ENCODE peak calls at places on chromosomes 5 and 9, in eight cellular contexts. I, P, M, C, R, B, G and V are unnamed samples.

GRCh38 chr5:28505121-28505520 is 1466.7 kb upstream of the CDH9 start:
- DNase-seq in I (no peak), P (no peak), M (no peak), C (no peak), R (no peak), B (no peak), G (no peak), V (no peak)

GRCh38 chr5:110851357-110851756 is 112.5 kb downstream of the SLC25A46 start:
- DNase-seq in I (no peak), P (no peak), M (no peak), C (no peak), R (no peak), B (no peak), G (no peak), V (no peak)

GRCh38 chr5:77211691-77212047 is 1.2 kb downstream of the PDE8B start:
- DNase-seq in I (no peak), P (no peak), M (no peak), C (no peak), R (no peak), B (no peak), G (no peak), V (no peak)

GRCh38 chr9:33092634-33093033 is 16.2 kb upstream of the SMU1 start:
- DNase-seq in I (no peak), P (no peak), M (no peak), C (no peak), R (no peak), B (no peak), G (no peak), V (no peak)

GRCh38 chr9:107489687-107490605 is at the start of gene KLF4:
- DNase-seq in I (no peak), P (peak; percentile 73), M (peak; percentile 97), C (peak; percentile 36), R (peak; percentile 85), B (peak; percentile 95), G (peak; percentile 55), V (peak; percentile 55)

GRCh38 chr5:173668910-173669309 is 52.5 kb upstream of the BOD1 start:
- DNase-seq in I (no peak), P (no peak), M (no peak), C (no peak), R (no peak), B (no peak), G (no peak), V (no peak)

GRCh38 chr5:151213803-151214613 is 9.9 kb downstream of the CCDC69 start:
- DNase-seq in I (peak; percentile 79), P (no peak), M (peak; percentile 64), C (peak; percentile 61), R (no peak), B (no peak), G (peak; percentile 78), V (peak; percentile 85)

GRCh38 chr5:172186114-172186695 is 1.8 kb downstream of the STK10 start:
- DNase-seq in I (no peak), P (no peak), M (no peak), C (no peak), R (no peak), B (no peak), G (no peak), V (peak; percentile 7)

GRCh38 chr5:139692605-139693340 is 44.6 kb downstream of the CXXC5 start:
- DNase-seq in I (no peak), P (no peak), M (no peak), C (no peak), R (no peak), B (no peak), G (no peak), V (no peak)

GRCh38 chr9:128084746-128085145 is 16.7 kb downstream of the SLC25A25 start:
- DNase-seq in I (no peak), P (no peak), M (no peak), C (no peak), R (no peak), B (no peak), G (no peak), V (no peak)

GRCh38 chr5:170284231-170284630 is 13.3 kb downstream of the LCP2 start:
- DNase-seq in I (no peak), P (no peak), M (no peak), C (no peak), R (no peak), B (no peak), G (no peak), V (no peak)

GRCh38 chr9:133832836-133833235 is 94.7 kb upstream of the SARDH start:
- DNase-seq in I (no peak), P (no peak), M (no peak), C (no peak), R (no peak), B (no peak), G (no peak), V (no peak)

GRCh38 chr5:56735845-56736641 is 79.3 kb upstream of the MAP3K1 start:
- DNase-seq in I (no peak), P (no peak), M (no peak), C (no peak), R (no peak), B (no peak), G (no peak), V (peak; percentile 15)

GRCh38 chr9:88993327-88993726 is 2.1 kb downstream of the S1PR3 start:
- DNase-seq in I (no peak), P (no peak), M (no peak), C (no peak), R (no peak), B (no peak), G (no peak), V (no peak)

GRCh38 chr9:7970666-7971335 is 171.2 kb upstream of the DMAC1 start:
- DNase-seq in I (no peak), P (no peak), M (no peak), C (no peak), R (no peak), B (no peak), G (no peak), V (no peak)

GRCh38 chr5:43409809-43410271 is 2.4 kb downstream of the CCL28 start:
- DNase-seq in I (no peak), P (no peak), M (no peak), C (no peak), R (no peak), B (no peak), G (no peak), V (no peak)